ENCODE peak calls at places on chromosome 1, in nine cellular contexts. E is pancreas, W is prostate gland, O is endothelial cell of umbilical vein, X is uterus, Q is upper lobe of right lung, P is heart left ventricle, S is tibial nerve, Y is body of pancreas. M is an unnamed sample.

GRCh38 chr1:208136459-208137143 is 107.6 kb downstream of the PLXNA2 start:
- DNase-seq in S (no peak), E (no peak), X (no peak), P (no peak), Y (no peak), Q (no peak), O (no peak), W (no peak), M (no peak)

GRCh38 chr1:9047019-9047418 is 20.8 kb upstream of the SLC2A7 start:
- DNase-seq in W (no peak), O (no peak), Q (no peak), P (no peak), S (no peak), Y (no peak), E (no peak), X (no peak), M (no peak)

GRCh38 chr1:204494281-204495077 is at the start of gene PIK3C2B:
- DNase-seq in S (peak; percentile 59), X (peak; percentile 79), Q (peak; percentile 93), E (peak; percentile 93), O (peak; percentile 88), P (peak; percentile 87), Y (peak; percentile 85), W (peak; percentile 72), M (peak; percentile 85)

GRCh38 chr1:14115976-14116375 is 416.0 kb downstream of the PRDM2 start:
- DNase-seq in W (no peak), Y (no peak), S (no peak), P (no peak), Q (no peak), X (no peak), E (no peak), O (no peak), M (no peak)

GRCh38 chr1:156247460-156248322 is at the start of gene PAQR6:
- DNase-seq in P (no peak), Y (peak; percentile 50), X (no peak), S (peak; percentile 27), Q (no peak), W (no peak), O (no peak), E (no peak), M (peak; percentile 92)

GRCh38 chr1:112520166-112520565 is 11.4 kb downstream of the WNT2B start:
- DNase-seq in W (no peak), Y (no peak), S (no peak), Q (no peak), O (no peak), E (no peak), X (no peak), P (no peak), M (no peak)

GRCh38 chr1:169484107-169484506 is 1.6 kb downstream of the SLC19A2 start:
- DNase-seq in Q (no peak), Y (no peak), P (no peak), S (no peak), W (no peak), X (no peak), E (no peak), O (no peak), M (no peak)

GRCh38 chr1:65309317-65310077 is at the start of gene DNAJC6:
- DNase-seq in S (no peak), Y (peak; percentile 86), O (peak; percentile 67), Q (peak; percentile 88), P (peak; percentile 72), W (peak; percentile 56), E (peak; percentile 90), X (peak; percentile 41), M (peak; percentile 80)

GRCh38 chr1:113396585-113396984 is 6.3 kb downstream of the MAGI3 start:
- DNase-seq in Q (no peak), Y (peak; percentile 34), W (no peak), O (peak; percentile 20), X (no peak), S (no peak), E (no peak), P (no peak), M (no peak)

GRCh38 chr1:222047370-222047769 is 305.5 kb upstream of the DUSP10 start:
- DNase-seq in S (no peak), E (no peak), W (no peak), P (no peak), Q (no peak), O (no peak), Y (no peak), X (no peak), M (no peak)

GRCh38 chr1:40187399-40187798 is 26.2 kb downstream of the RLF start:
- DNase-seq in X (no peak), P (no peak), Q (no peak), S (no peak), E (no peak), Y (no peak), W (no peak), O (no peak), M (no peak)

DNA sequence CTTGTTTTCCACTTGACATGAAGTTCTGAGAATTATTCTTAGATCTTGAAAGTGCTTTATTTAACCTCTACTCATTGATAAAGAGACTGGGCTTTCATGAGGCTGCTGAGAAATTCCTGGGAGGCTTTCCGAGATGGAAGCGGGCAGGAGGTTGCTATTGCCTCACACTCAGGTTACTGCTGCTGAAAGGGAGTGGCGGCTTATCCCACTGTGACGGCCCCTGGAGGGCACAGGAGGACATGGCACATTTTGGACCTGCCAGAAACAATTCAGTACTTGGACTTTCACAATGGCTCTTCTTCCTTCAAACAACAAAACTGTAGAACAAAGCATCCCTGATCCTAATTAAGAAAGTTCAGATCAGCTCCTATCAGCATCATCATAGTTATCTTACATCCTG is 16.2 kb upstream of the MARK1 start:
- DNase-seq in O (no peak), W (no peak), Y (no peak), S (no peak), Q (peak; percentile 66), X (no peak), E (no peak), P (no peak), M (no peak)
- TF ChIP-seq CTCF in O (no peak), W (no peak), Y (no peak), S (no peak), Q (peak; percentile 28), X (no peak), E (no peak), P (no peak), M (no peak)

GRCh38 chr1:218571515-218571914 is 226.4 kb downstream of the TGFB2 start:
- DNase-seq in W (peak; percentile 52), Y (no peak), S (no peak), E (no peak), X (no peak), P (no peak), Q (no peak), O (no peak), M (no peak)

GRCh38 chr1:218573871-218574270 is 228.7 kb downstream of the TGFB2 start:
- DNase-seq in W (no peak), Y (no peak), O (no peak), Q (no peak), P (no peak), E (no peak), S (no peak), X (no peak), M (no peak)

GRCh38 chr1:218575856-218576255 is 230.7 kb downstream of the TGFB2 start:
- DNase-seq in S (no peak), X (no peak), E (no peak), Y (no peak), P (no peak), W (no peak), O (no peak), Q (no peak), M (no peak)

GRCh38 chr1:218572046-218572445 is 226.9 kb downstream of the TGFB2 start:
- DNase-seq in W (no peak), Y (no peak), S (no peak), X (no peak), Q (no peak), E (no peak), P (no peak), O (no peak), M (no peak)

DNA sequence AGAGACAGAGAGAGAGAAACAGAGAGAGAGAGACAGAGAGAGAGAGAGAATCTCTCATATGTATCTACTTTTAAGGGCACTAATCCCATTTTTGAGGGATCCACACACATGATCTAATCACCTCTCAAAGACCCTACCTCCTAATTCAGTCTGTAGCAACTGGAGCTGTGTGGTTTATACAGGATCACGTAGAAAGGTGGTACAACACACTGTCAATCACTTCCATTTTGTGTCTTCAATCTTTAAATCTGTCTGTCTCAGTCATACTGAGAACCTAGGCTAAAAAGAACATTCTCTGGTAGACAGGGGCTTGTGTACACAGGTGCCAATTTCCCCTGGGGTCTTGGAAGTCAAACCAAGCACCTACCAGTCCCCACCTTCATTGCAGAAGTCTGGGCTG is 229.9 kb downstream of the TGFB2 start:
- DNase-seq in Y (no peak), P (no peak), S (no peak), O (no peak), X (no peak), W (no peak), Q (no peak), E (no peak), M (no peak)
- H3K27ac ChIP-seq in Y (no peak overlapping the region), P (no peak overlapping the region), S (no peak overlapping the region), O (no peak overlapping the region), X (no peak overlapping the region), W (no peak overlapping the region), Q (no peak overlapping the region), E (no peak overlapping the region), M (no peak overlapping the region)

DNA sequence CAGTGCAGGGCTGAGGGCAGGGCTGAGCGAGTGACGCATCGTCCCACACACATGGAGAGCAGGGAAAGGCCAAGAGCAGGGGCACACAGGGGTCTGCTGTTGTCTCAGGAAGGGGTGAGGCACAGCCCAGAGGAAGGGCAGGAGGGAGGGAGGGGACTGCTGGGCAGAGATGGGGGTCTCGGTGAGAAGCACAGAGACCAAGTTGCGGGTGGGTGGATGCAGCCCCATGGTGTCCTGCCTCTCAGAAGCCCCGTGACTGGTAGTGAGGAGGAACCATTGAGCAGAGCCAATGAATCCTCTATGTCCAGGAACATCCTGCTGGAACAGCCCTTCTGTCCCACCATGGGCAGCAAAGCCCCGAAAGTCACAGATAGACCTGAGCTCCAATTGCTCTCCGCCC is 17.8 kb downstream of the C1orf198 start:
- DNase-seq in Y (no peak), Q (no peak), P (no peak), E (no peak), S (no peak), X (no peak), O (no peak), W (no peak), M (no peak)
- H3K4me3 ChIP-seq in Y (no peak overlapping the region), Q (no peak overlapping the region), P (no peak overlapping the region), E (no peak overlapping the region), S (no peak overlapping the region), X (no peak overlapping the region), O (no peak overlapping the region), W (no peak overlapping the region), M (no peak overlapping the region)

GRCh38 chr1:3529099-3529729 is 74.7 kb downstream of the ARHGEF16 start:
- DNase-seq in Q (no peak), W (peak; percentile 92), X (no peak), Y (peak; percentile 91), P (peak; percentile 77), O (no peak), S (no peak), E (peak; percentile 95), M (peak; percentile 57)

GRCh38 chr1:3531928-3532327 is 77.5 kb downstream of the ARHGEF16 start:
- DNase-seq in Q (no peak), S (no peak), P (no peak), O (no peak), X (no peak), Y (peak; percentile 37), W (no peak), E (peak; percentile 83), M (no peak)

GRCh38 chr1:3530931-3531818 is 76.7 kb downstream of the ARHGEF16 start:
- DNase-seq in W (peak; percentile 91), P (peak; percentile 85), O (peak; percentile 54), E (peak; percentile 93), Y (peak; percentile 89), Q (peak; percentile 91), X (peak; percentile 81), S (peak; percentile 41), M (peak; percentile 67)

GRCh38 chr1:3527774-3528173 is 73.3 kb downstream of the ARHGEF16 start:
- DNase-seq in X (no peak), W (no peak), S (no peak), O (no peak), Y (no peak), E (no peak), P (no peak), Q (no peak), M (no peak)

GRCh38 chr1:3530086-3530930 is 75.8 kb downstream of the ARHGEF16 start:
- DNase-seq in W (peak; percentile 27), S (no peak), O (peak; percentile 14), Y (peak; percentile 56), E (no peak), Q (no peak), P (no peak), X (no peak), M (no peak)
- TF ChIP-seq CTCF in W (peak; percentile 22), S (peak; percentile 16), O (no peak), Y (no peak), E (no peak), Q (no peak), P (no peak), X (no peak), M (no peak)

M was measured in dorsolateral prefrontal cortex.